ENCODE peak calls at places on chromosomes 7 and 10, in eight cellular contexts. Q, C, Y, W, F, M, V and L are unnamed samples.
A peak's percentile ranks its signal among the peaks of the same experiment; 100 is the strongest.

GRCh38 chr7:5375925-5376324 is 47.7 kb downstream of the TNRC18 start:
- DNase-seq in W (no peak), C (no peak), M (no peak), F (no peak), V (no peak), Q (no peak), Y (no peak), L (no peak)

GRCh38 chr10:77550378-77550777 is 87.2 kb downstream of the KCNMA1 start:
- DNase-seq in V (no peak), C (no peak), W (no peak), F (no peak), Y (no peak), Q (no peak), M (no peak), L (no peak)

GRCh38 chr10:23395017-23395416 is 43.9 kb upstream of the OTUD1 start:
- DNase-seq in F (no peak), M (no peak), Q (no peak), W (no peak), V (no peak), Y (no peak), C (no peak), L (no peak)

GRCh38 chr7:41599760-41600159 is 103.1 kb downstream of the INHBA start:
- DNase-seq in Y (no peak), Q (no peak), W (no peak), V (no peak), F (no peak), M (no peak), C (no peak), L (no peak)

GRCh38 chr10:120824864-120825263 is 26.3 kb upstream of the WDR11 start:
- DNase-seq in F (no peak), C (peak; percentile 13), Q (peak; percentile 16), Y (peak; percentile 5), V (no peak), W (no peak), M (peak; percentile 67), L (peak; percentile 44)

GRCh38 chr10:88114368-88114767 is 250.9 kb downstream of the PTEN start:
- DNase-seq in M (peak; percentile 27), C (no peak), Y (peak; percentile 39), V (no peak), W (no peak), Q (peak; percentile 15), F (no peak), L (no peak)

GRCh38 chr10:106038246-106038645 is 1126.3 kb downstream of the SORCS1 start:
- DNase-seq in M (no peak), Q (no peak), F (no peak), W (no peak), V (no peak), C (peak; percentile 87), Y (peak; percentile 1), L (no peak)

GRCh38 chr10:108250954-108251620 is 1086.6 kb upstream of the SORCS1 start:
- DNase-seq in M (no peak), Y (no peak), W (no peak), V (no peak), F (no peak), C (no peak), Q (no peak), L (no peak)

GRCh38 chr10:118957966-118958365 is 71.5 kb upstream of the NANOS1 start:
- DNase-seq in Y (no peak), Q (no peak), V (peak; percentile 21), C (no peak), F (no peak), W (no peak), M (no peak), L (no peak)

GRCh38 chr10:50874723-50875122 is 10.7 kb downstream of the A1CF start:
- DNase-seq in Y (no peak), M (no peak), Q (no peak), C (no peak), W (no peak), V (no peak), F (no peak), L (no peak)

GRCh38 chr10:117165557-117166419 is 27.7 kb upstream of the VAX1 start:
- DNase-seq in Q (peak; percentile 56), V (no peak), F (no peak), M (no peak), C (peak; percentile 13), W (no peak), Y (peak; percentile 51), L (peak; percentile 43)

GRCh38 chr10:5860039-5860438 is 29.7 kb downstream of the ANKRD16 start:
- DNase-seq in F (no peak), Y (no peak), Q (no peak), V (no peak), M (no peak), C (no peak), W (no peak), L (no peak)

GRCh38 chr7:28179081-28180030 is 1.2 kb downstream of the JAZF1 start:
- DNase-seq in C (no peak), V (peak; percentile 97), Y (peak; percentile 65), W (peak; percentile 47), F (peak; percentile 13), M (no peak), Q (peak; percentile 71), L (peak; percentile 76)

GRCh38 chr7:27148031-27148775 is 629 bp upstream of the HOXA6 start:
- DNase-seq in V (peak; percentile 68), W (no peak), Y (no peak), M (no peak), F (no peak), Q (no peak), C (no peak), L (peak; percentile 84)

GRCh38 chr7:90708841-90709317 is 112.8 kb downstream of the CDK14 start:
- DNase-seq in Y (no peak), M (peak; percentile 53), F (no peak), Q (peak; percentile 15), C (peak; percentile 34), V (no peak), W (no peak), L (no peak)

GRCh38 chr10:8056891-8057331 is 2.4 kb downstream of the GATA3 start:
- DNase-seq in V (no peak), Q (peak; percentile 68), C (no peak), M (no peak), W (peak; percentile 24), F (no peak), Y (no peak), L (no peak)

GRCh38 chr10:114281006-114281405 is 42.0 kb downstream of the VWA2 start:
- DNase-seq in V (peak; percentile 32), W (no peak), F (no peak), Q (no peak), C (no peak), M (no peak), Y (no peak), L (no peak)

GRCh38 chr10:74705361-74705980 is 120.9 kb upstream of the KAT6B start:
- DNase-seq in Y (no peak), C (no peak), Q (no peak), W (no peak), V (no peak), F (no peak), M (no peak), L (no peak)

GRCh38 chr10:43644252-43644651 is 4.4 kb downstream of the ZNF32 start:
- DNase-seq in V (no peak), M (no peak), C (peak; percentile 64), Q (no peak), W (no peak), Y (peak; percentile 39), F (no peak), L (no peak)

GRCh38 chr10:107442035-107442505 is 277.6 kb upstream of the SORCS1 start:
- DNase-seq in M (no peak), W (no peak), Q (no peak), C (peak; percentile 49), V (no peak), Y (peak; percentile 31), F (no peak), L (no peak)

GRCh38 chr7:55092186-55092976 is 73.6 kb downstream of the EGFR start:
- DNase-seq in M (no peak), C (no peak), Q (no peak), F (no peak), Y (no peak), V (no peak), W (no peak), L (no peak)

GRCh38 chr10:60363187-60363586 is 26.5 kb downstream of the ANK3 start:
- DNase-seq in V (no peak), Y (no peak), C (no peak), Q (no peak), F (no peak), W (no peak), M (no peak), L (no peak)

GRCh38 chr7:129376076-129376777 is 58.0 kb upstream of the STRIP2 start:
- DNase-seq in Q (peak; percentile 75), Y (peak; percentile 26), V (no peak), W (no peak), F (no peak), C (peak; percentile 38), M (no peak), L (no peak)

GRCh38 chr7:1599571-1600395 is 30.0 kb upstream of the PSMG3 start:
- DNase-seq in C (no peak), F (no peak), M (no peak), V (no peak), W (no peak), Q (no peak), Y (no peak), L (no peak)

GRCh38 chr7:137160236-137160635 is 183.3 kb downstream of the PTN start:
- DNase-seq in M (no peak), Q (no peak), V (no peak), Y (no peak), F (no peak), C (peak; percentile 64), W (no peak), L (no peak)